ENCODE peak calls at places on chromosomes 7 and 10, in six cellular contexts. P, E, F, L, Q and B are unnamed samples.

GRCh38 chr7:1607686-1608085 is 37.9 kb upstream of the PSMG3 start:
- DNase-seq in P (no peak), E (no peak), F (no peak), L (no peak), Q (no peak), B (no peak)

GRCh38 chr10:90598513-90598912 is 259.3 kb downstream of the HTR7 start:
- DNase-seq in P (no peak), E (no peak), F (no peak), L (no peak), Q (no peak), B (peak)

GRCh38 chr7:78002715-78003114 is 204.1 kb downstream of the PHTF2 start:
- DNase-seq in P (no peak), E (no peak), F (no peak), L (no peak), Q (no peak), B (no peak)

GRCh38 chr7:50335795-50336754 is 31.6 kb downstream of the IKZF1 start:
- DNase-seq in P (no peak), E (no peak), F (no peak), L (no peak), Q (peak), B (peak)

GRCh38 chr7:6422095-6422494 is 25.7 kb downstream of the DAGLB start:
- DNase-seq in P (no peak), E (no peak), F (no peak), L (no peak), Q (no peak), B (no peak)

GRCh38 chr10:126876456-126876855 is 28.8 kb upstream of the DOCK1 start:
- DNase-seq in P (no peak), E (no peak), F (no peak), L (no peak), Q (no peak), B (no peak)

GRCh38 chr7:55961994-55962393 is 2.4 kb upstream of the NIPSNAP2 start:
- DNase-seq in P (no peak), E (no peak), F (no peak), L (no peak), Q (no peak), B (no peak)

GRCh38 chr10:43160067-43160918 is 22.0 kb downstream of the CSGALNACT2 start:
- DNase-seq in P (no peak), E (peak), F (no peak), L (no peak), Q (no peak), B (no peak)

GRCh38 chr7:43220250-43220649 is 107.8 kb downstream of the HECW1 start:
- DNase-seq in P (no peak), E (no peak), F (no peak), L (no peak), Q (no peak), B (no peak)